ENCODE peak calls at places on chromosomes 1 and 21, in four cellular contexts. B is AG04450, R is esophagus muscularis mucosa, O is A549. Y is an unnamed sample.

GRCh38 chr21:46323227-46323709 is 402 bp downstream of the C21orf58 start:
- DNase-seq in B (no peak), O (no peak), R (no peak), Y (no peak)

GRCh38 chr1:78045850-78046778 is at the start of gene GIPC2:
- DNase-seq in O (no peak), R (no peak), B (no peak), Y (no peak)

GRCh38 chr1:197180252-197180878 is 33.9 kb upstream of the ASPM start:
- DNase-seq in O (peak), B (peak), R (no peak), Y (no peak)

GRCh38 chr1:160133990-160134770 is 17.2 kb upstream of the ATP1A4 start:
- DNase-seq in R (no peak), O (no peak), B (no peak), Y (no peak)

GRCh38 chr1:6239950-6240768 is 3.8 kb upstream of the HES3 start:
- DNase-seq in B (no peak), R (no peak), O (no peak), Y (no peak)

GRCh38 chr21:43811262-43812105 is 22.1 kb downstream of the RRP1 start:
- DNase-seq in B (no peak), O (no peak), R (no peak), Y (no peak)

GRCh38 chr1:181013144-181013543 is 9.5 kb downstream of the STX6 start:
- DNase-seq in B (no peak), R (no peak), O (no peak), Y (no peak)

GRCh38 chr1:179295356-179295755 is 1.8 kb downstream of the SOAT1 start:
- DNase-seq in B (no peak), O (no peak), R (no peak), Y (no peak)

GRCh38 chr21:38839370-38839681 is 33.6 kb downstream of the ETS2 start:
- DNase-seq in B (no peak), O (no peak), R (no peak), Y (no peak)

GRCh38 chr1:56995414-56996100 is 29.7 kb upstream of the C8B start:
- DNase-seq in R (no peak), B (no peak), O (no peak), Y (no peak)

GRCh38 chr1:101073836-101074235 is 48.3 kb upstream of the DPH5 start:
- DNase-seq in B (no peak), R (no peak), O (no peak), Y (no peak)

GRCh38 chr1:58726581-58726980 is 26.7 kb upstream of the MYSM1 start:
- DNase-seq in O (no peak), R (no peak), B (no peak), Y (no peak)

GRCh38 chr1:242428403-242429190 is 95.9 kb downstream of the PLD5 start:
- DNase-seq in O (no peak), R (no peak), B (no peak), Y (no peak)

GRCh38 chr1:228368801-228369607 is 37.6 kb downstream of the TRIM11 start:
- DNase-seq in R (no peak), B (no peak), O (no peak), Y (no peak)

GRCh38 chr1:209884665-209885117 is 53.3 kb upstream of the SYT14 start:
- DNase-seq in R (no peak), O (peak), B (peak), Y (no peak)

GRCh38 chr1:55654750-55655149 is 439.6 kb upstream of the USP24 start:
- DNase-seq in B (no peak), R (peak), O (no peak), Y (no peak)

GRCh38 chr1:5885471-5886139 is 106.6 kb downstream of the NPHP4 start:
- DNase-seq in O (no peak), B (no peak), R (no peak), Y (no peak)

GRCh38 chr1:11198851-11199628 is 9.9 kb downstream of the ANGPTL7 start:
- DNase-seq in R (no peak), O (no peak), B (no peak), Y (no peak)

GRCh38 chr1:54980528-54981241 is at the start of gene TMEM61:
- DNase-seq in R (no peak), B (no peak), O (no peak), Y (peak)

GRCh38 chr1:93680121-93681094 is 1.2 kb downstream of the BCAR3 start:
- DNase-seq in R (peak), O (peak), B (peak), Y (peak)

GRCh38 chr1:93681549-93682412 is at the start of gene BCAR3:
- DNase-seq in O (no peak), B (no peak), R (no peak), Y (peak)

GRCh38 chr1:93681095-93681548 is 515 bp downstream of the BCAR3 start:
- DNase-seq in B (no peak), R (no peak), O (no peak), Y (no peak)

GRCh38 chr1:93685918-93686317 is 4.3 kb upstream of the BCAR3 start:
- DNase-seq in O (no peak), R (no peak), B (no peak), Y (no peak)

DNA sequence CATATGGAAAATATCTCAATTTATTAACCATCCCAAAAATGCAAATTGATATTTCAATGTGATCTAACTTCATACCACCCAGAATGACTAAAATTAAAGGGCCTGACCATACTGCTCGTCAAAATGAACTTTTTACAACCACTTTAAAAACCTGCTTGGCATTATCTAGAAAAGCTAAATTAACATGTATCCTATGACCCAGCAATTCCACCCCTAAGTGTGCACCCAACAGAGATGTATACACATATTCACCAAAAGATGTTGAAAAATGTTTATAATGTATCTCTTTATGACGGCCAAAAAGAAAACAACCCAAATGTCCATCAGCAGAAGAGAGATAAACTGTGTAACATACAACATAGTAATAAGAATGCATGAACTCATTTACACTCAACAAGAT is 1.6 kb upstream of the BCAR3 start:
- DNase-seq in R (no peak), O (no peak), B (no peak), Y (no peak)
- H3K4me3 ChIP-seq in R (no peak), O (no peak), B (no peak), Y (no peak)

GRCh38 chr1:89908993-89909436 is 85.9 kb upstream of the ZNF326 start:
- DNase-seq in R (no peak), O (no peak), B (no peak), Y (no peak)
- TF ChIP-seq CTCF in R (no peak), O (no peak), B (no peak), Y (no peak)

DNA sequence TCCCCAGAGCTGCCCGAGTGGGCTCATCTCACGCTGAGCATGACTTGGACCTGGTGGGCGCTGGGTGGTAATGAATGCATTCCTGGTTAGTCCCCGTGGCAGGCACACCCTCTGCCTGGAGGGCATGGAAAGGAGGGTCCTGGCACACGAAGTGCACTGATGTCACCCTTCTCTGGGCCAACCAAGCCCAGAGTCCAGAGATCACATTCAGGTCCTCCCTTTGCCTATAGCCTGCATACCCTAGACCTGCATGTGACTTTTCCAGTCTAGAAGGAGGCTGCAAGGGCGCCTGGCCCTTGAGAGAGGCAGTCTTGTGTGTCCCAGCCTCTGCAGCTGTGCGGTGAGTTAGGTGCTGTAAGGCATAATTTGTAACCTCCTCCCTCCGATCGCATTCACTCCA is 22.1 kb downstream of the PADI2 start:
- DNase-seq in R (no peak), O (no peak), B (no peak), Y (no peak)
- H3K27ac ChIP-seq in R (no peak), O (no peak), B (no peak), Y (no peak)

DNA sequence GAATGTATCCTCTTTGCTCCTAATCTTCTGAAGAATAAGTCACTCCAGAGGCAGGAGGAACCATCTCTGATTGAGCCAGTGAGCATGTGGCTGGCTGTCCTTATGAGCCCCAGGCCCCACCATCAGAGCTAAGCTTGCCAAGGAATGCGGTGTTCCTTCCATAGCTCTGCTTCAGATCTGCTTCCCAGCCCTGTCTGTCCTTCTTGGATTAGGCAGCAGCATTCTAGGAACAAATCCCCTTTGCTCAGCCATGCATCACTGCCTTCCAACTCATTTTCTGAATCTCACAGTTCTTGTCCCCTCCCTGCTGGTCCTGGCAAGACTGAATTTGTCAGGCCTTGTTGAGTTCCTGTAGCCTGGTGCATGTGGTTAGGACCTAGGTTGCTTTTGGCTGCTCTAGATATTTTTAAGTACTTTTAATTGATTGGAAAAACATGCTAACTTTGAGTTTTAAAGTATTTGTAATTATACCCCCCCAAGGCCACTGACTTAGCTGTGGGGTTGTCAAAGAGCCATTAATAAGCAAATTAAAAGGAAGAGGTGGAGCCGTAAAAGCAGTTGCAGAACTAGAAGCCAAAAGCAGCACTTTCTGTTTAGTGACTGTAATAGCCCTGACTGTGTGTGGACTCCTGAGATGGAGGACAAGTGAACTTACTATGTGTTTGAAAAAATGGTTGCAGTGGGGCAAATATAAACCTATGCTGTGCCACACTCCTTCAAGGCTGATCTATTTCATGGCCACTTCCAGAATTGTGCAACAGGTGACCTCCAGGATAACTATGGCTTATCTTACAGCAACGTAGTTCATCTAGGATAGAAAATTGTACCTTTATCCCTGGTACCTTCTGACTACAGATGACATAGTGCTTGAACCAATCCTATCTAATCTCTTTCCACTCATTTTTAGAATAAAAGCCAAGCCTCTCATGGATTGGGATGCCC is 61.3 kb upstream of the BACH1 start:
- DNase-seq in R (no peak), O (no peak), B (no peak), Y (no peak)
- H3K4me3 ChIP-seq in R (no peak), O (no peak), B (no peak), Y (no peak)

GRCh38 chr1:7341145-7341900 is 429.8 kb upstream of the VAMP3 start:
- DNase-seq in R (no peak), O (no peak), B (no peak), Y (no peak)
- TF ChIP-seq CTCF in R (no peak), O (no peak), B (no peak), Y (no peak)

DNA sequence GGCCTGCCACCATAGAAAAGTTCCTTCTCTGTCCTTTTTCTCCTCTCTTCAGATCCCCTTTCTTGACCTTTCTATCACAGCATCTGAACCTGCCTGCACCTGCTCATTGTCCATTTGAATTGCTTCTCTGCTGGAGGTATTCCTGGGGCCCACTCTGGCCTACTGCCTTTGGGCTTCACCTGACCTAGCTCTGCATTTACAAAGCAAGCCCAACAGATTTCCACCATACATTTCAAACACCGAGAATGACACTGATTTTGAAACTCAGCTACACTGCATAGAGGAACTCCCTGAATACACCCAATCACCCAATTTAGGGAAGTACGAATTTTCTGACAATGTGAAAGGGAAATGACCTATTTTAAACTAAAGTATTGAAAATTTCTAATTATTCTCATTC is 284.5 kb upstream of the USP25 start:
- DNase-seq in R (no peak), O (no peak), B (no peak), Y (no peak)
- H3K27ac ChIP-seq in R (no peak), O (peak), B (no peak), Y (no peak)

DNA sequence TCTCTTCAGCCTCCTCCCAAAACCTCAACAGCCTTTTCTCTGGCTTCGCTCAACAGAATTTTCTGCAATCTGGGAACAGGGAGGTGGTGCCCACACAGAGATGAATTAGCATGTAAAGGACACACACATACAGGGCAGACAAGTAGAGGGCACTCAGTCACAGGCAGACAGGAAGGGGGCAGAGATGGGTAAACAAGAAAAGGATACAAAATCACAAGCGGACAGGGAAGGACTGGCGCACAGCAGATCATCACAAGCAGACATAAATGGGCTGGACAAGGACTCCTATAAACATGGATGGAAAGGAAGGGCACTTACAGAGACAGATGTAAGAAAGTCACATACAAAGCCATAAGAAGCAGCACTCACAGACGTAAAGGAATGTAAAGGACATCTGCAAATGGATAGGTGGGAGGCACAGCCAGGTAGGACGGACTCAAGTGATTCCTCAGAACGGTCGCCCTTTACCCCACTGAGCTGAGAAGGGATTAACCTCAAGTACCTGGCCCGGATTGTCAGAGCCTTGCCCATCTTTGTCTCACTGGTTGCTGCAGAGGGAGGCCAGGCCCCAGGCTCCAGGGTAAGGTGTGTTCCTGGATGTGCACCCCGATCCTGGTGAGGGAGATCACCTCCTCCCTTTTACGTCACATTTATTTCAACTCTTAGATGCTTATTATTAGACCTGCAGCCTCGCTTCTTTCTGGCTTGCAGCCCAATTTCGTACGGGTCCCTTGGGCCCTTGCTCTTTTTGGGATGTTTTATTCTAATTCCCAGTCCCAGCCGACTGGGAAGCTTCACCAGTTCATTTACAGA is 841 bp upstream of the PRCC start:
- DNase-seq in B (no peak), R (no peak), O (no peak), Y (no peak)
- H3K4me3 ChIP-seq in B (peak), R (peak), O (peak), Y (peak)

Y was measured in coronary artery.